ENCODE peak calls at places on chromosomes 5 and 9, in ten cellular contexts. R is right atrium auricular region, F is gastrocnemius medialis, O is OCI-LY7, K is A549, V is psoas muscle, W is HCT116, P is PC-3, J is lower lobe of right lung, B is IMR-90. I is an unnamed sample.
A peak's percentile ranks its signal among the peaks of the same experiment; 100 is the strongest.

GRCh38 chr9:5971740-5972139 is 43.7 kb downstream of the RANBP6 start:
- DNase-seq in R (no peak), F (no peak), P (peak; percentile 35), W (no peak), B (peak; percentile 11), J (no peak), K (no peak), V (no peak), O (no peak), I (peak; percentile 5)

GRCh38 chr9:137064027-137064879 is 6.1 kb downstream of the SAPCD2 start:
- DNase-seq in V (peak; percentile 74), B (no peak), J (peak; percentile 85), K (peak; percentile 64), R (no peak), P (peak; percentile 46), O (peak; percentile 52), W (no peak), F (no peak), I (no peak)

GRCh38 chr5:59193616-59194319 is 610.9 kb downstream of the RAB3C start:
- DNase-seq in B (peak; percentile 94), P (peak; percentile 75), J (peak; percentile 45), K (peak; percentile 98), R (no peak), W (no peak), F (peak; percentile 63), V (peak; percentile 61), O (no peak), I (no peak)

GRCh38 chr9:70902705-70903131 is 218.7 kb downstream of the TRPM3 start:
- DNase-seq in W (no peak), J (no peak), K (peak; percentile 31), P (peak; percentile 78), R (no peak), B (peak; percentile 96), V (peak; percentile 17), F (no peak), O (no peak), I (no peak)

GRCh38 chr9:22740781-22741180 is 294.2 kb downstream of the DMRTA1 start:
- DNase-seq in J (no peak), K (no peak), V (no peak), W (no peak), O (no peak), P (no peak), B (no peak), F (no peak), R (no peak), I (no peak)

GRCh38 chr5:77851229-77852067 is 75.3 kb upstream of the TBCA start:
- DNase-seq in J (no peak), K (no peak), V (peak; percentile 25), B (peak; percentile 14), R (no peak), P (no peak), F (no peak), O (no peak), W (no peak), I (peak; percentile 42)

GRCh38 chr5:135602882-135603721 is 24.3 kb upstream of the CXCL14 start:
- DNase-seq in K (no peak), F (no peak), O (no peak), P (no peak), R (peak; percentile 50), V (no peak), J (no peak), B (no peak), W (no peak), I (no peak)

GRCh38 chr9:132575005-132575609 is 7.3 kb upstream of the BARHL1 start:
- DNase-seq in K (peak; percentile 75), F (peak; percentile 10), R (no peak), O (peak; percentile 79), J (peak; percentile 69), V (peak; percentile 53), P (peak; percentile 72), B (peak; percentile 67), W (peak; percentile 62), I (peak; percentile 85)

GRCh38 chr5:37637165-37637845 is 202.5 kb downstream of the GDNF start:
- DNase-seq in O (no peak), R (no peak), K (peak; percentile 9), V (no peak), W (no peak), J (no peak), F (no peak), P (peak; percentile 88), B (peak; percentile 84), I (no peak)

DNA sequence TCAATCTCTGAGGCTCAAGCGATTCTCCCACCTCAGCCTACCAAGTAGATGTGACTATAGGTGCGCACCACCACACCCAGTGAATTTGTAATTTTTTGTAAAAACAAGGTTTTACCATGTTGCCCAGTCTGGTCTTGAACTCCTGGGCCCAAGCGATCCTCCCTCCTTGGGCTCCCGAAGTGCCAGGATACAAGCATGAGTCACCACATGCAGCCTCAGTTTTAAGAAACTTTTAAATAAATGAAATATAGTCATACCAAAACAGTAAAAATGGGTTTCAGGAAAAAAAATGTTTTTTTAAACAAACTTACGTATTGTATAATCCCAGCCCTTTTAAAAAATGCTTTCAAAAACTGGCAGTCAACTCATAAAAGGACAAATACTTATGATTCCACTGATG is 26.6 kb downstream of the FXN start:
- DNase-seq in O (no peak), R (no peak), J (no peak), K (no peak), B (peak; percentile 25), F (no peak), W (no peak), P (no peak), V (no peak), I (no peak)
- TF ChIP-seq CTCF in O (no peak), R (no peak), J (no peak), K (no peak), B (no peak), F (no peak), W (no peak), P (no peak), V (no peak), I (no peak)

DNA sequence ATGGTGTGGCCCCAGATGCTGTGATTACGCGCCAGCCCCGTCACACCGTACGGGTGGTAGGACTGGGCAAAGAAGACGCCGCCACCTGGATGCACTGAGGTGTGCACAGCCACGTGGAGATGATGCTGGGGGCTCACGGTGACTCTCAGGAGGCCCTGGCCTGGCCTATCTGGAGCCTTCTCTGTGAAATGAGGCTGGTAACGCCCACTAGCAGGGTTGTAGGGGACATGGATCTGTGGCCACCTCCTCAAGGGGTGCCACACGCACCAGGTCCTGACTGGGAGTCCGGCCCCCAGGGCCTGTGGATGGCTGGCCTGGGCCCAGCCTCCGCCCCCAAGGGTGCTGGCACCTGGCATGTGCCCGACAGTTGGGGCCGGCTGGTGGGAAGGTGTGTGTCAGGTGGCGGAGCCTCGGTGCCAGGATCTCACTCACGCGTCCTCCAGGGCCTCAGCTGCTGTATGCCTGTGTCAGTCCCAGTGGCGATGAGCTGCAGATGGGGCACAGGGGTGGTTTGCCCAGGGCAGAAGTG is 32.4 kb downstream of the NEK6 start:
- DNase-seq in F (no peak), V (no peak), K (no peak), W (no peak), J (no peak), R (no peak), P (no peak), B (no peak), O (peak; percentile 66), I (no peak)
- H3K4me1 ChIP-seq in F (peaks cover 6% of the 10 kb centered on the region), V (peaks cover 20% of the 10 kb centered on the region), K (peaks cover 74% of the 10 kb centered on the region), W (peaks cover 73% of the 10 kb centered on the region), J (peaks cover 81% of the 10 kb centered on the region), R (no peaks in the 10 kb centered on the region), P (peaks cover 8% of the 10 kb centered on the region), B (peaks cover 68% of the 10 kb centered on the region), O (peaks cover 63% of the 10 kb centered on the region), I (peaks cover 30% of the 10 kb centered on the region)

DNA sequence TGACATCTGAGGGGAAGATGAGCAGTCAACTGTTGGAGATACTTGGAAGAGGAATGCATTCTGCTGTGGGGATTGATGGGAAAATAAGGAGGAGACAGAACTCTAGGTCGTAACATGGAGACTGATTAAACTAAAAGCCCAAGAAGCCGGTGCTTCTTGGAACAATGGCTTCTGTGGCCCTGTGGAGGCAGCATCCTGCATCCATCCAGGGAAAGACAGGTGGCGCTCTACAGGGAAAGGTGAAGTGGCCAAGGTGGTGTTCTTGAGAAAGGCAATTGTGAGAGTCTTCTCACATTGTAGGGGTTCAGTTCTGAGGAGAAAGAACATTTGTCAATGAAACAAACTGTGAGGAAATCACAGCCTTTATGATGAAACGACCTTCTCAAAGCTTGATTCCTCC is 31.2 kb downstream of the ZFAND5 start:
- DNase-seq in V (no peak), O (peak; percentile 7), B (no peak), P (no peak), W (no peak), R (no peak), J (no peak), K (peak; percentile 42), F (no peak), I (no peak)
- TF ChIP-seq CTCF in V (peak; percentile 5), O (peak; percentile 61), B (no peak), P (peak; percentile 43), W (peak; percentile 56), R (no peak), J (no peak), K (peak; percentile 9), F (no peak), I (peak; percentile 22)

GRCh38 chr5:168585119-168585912 is 6.1 kb upstream of the PANK3 start:
- DNase-seq in R (no peak), B (no peak), O (no peak), P (no peak), J (no peak), F (no peak), K (no peak), V (no peak), W (no peak), I (no peak)

GRCh38 chr5:168587987-168588386 is 8.8 kb upstream of the PANK3 start:
- DNase-seq in F (no peak), W (no peak), K (no peak), O (no peak), P (no peak), B (no peak), V (no peak), R (no peak), J (no peak), I (no peak)

GRCh38 chr5:168579206-168579986 is at the start of gene PANK3:
- DNase-seq in K (peak; percentile 99), F (peak; percentile 99), J (peak; percentile 99), W (peak; percentile 97), R (peak; percentile 99), P (peak; percentile 94), V (peak; percentile 98), O (peak; percentile 97), B (peak; percentile 99), I (peak; percentile 98)

GRCh38 chr5:168579987-168580508 is 880 bp upstream of the PANK3 start:
- DNase-seq in O (no peak), P (no peak), R (no peak), K (no peak), V (no peak), B (no peak), W (no peak), F (no peak), J (no peak), I (no peak)

DNA sequence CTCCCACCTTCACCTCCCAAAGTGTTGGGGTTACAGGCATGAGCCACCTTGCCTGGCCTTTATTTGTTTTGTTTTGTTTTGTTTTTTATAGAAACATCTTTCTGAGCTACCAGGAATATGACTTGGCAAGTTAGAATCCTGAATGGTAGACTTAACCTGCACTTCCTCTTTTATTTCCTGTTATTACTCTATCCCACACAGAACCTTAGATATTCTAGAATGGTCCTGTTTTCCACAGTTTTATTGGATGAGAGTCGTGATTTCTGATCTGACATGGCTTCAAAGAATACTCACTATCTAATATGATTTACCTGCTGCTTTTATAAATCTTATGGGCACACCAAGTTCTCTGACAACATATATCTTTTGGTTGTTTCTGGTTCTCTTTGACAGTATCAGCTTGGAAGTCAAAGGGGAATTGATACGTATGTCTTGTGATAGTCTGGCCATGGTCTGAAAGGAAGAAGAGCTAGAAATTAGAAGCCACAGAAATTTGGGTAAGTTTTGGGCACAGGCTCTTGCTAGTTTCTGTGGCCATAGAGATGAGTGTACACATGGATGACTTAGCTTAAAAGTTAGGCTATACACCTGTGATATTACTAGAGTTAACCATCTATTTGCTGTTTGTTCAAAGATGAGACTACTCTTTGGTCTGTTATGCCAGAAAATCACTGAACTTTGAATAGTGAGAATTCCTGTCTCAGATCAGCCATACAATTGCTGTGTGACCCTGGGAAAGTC is 4.7 kb upstream of the PANK3 start:
- DNase-seq in B (no peak), J (no peak), R (no peak), F (no peak), K (no peak), P (no peak), V (no peak), W (no peak), O (no peak), I (no peak)
- H3K4me1 ChIP-seq in B (no peaks in the 10 kb centered on the region), J (peaks cover 5% of the 10 kb centered on the region), R (no peaks in the 10 kb centered on the region), F (no peaks in the 10 kb centered on the region), K (no peaks in the 10 kb centered on the region), P (peaks cover 5% of the 10 kb centered on the region), V (no peaks in the 10 kb centered on the region), W (peaks cover 8% of the 10 kb centered on the region), O (peaks cover 8% of the 10 kb centered on the region), I (peaks cover 6% of the 10 kb centered on the region)

I was measured in A673.